ENCODE peak calls at places on chromosomes 7 and 10, in eight cellular contexts. One of them, this sample, is unnamed. For H3K4me1, the result is how much of the 10 kb centered on the place peaks cover.

GRCh38 chr7:4931932-4932331 is 27.1 kb downstream of the MMD2 start:
- DNase-seq in SK-N-SH: peak
- DNase-seq in CD8-positive, alpha-beta memory T cell: no peak
- DNase-seq in neuronal stem cell: no peak
- DNase-seq in neural progenitor cell: peak
- DNase-seq in testis: peak
- DNase-seq in aorta: no peak
- DNase-seq in psoas muscle: no peak
- DNase-seq in this sample: no peak

GRCh38 chr7:44998153-44998871 is 1.7 kb upstream of the CCM2 start:
- DNase-seq in SK-N-SH: peak
- DNase-seq in CD8-positive, alpha-beta memory T cell: no peak
- DNase-seq in neuronal stem cell: no peak
- DNase-seq in neural progenitor cell: no peak
- DNase-seq in testis: no peak
- DNase-seq in aorta: no peak
- DNase-seq in psoas muscle: no peak
- DNase-seq in this sample: no peak

GRCh38 chr10:99534939-99535763 is 2.4 kb downstream of the NKX2-3 start:
- DNase-seq in SK-N-SH: peak
- DNase-seq in CD8-positive, alpha-beta memory T cell: no peak
- DNase-seq in neuronal stem cell: no peak
- DNase-seq in neural progenitor cell: peak
- DNase-seq in testis: no peak
- DNase-seq in aorta: no peak
- DNase-seq in psoas muscle: no peak
- DNase-seq in this sample: no peak

GRCh38 chr7:127976056-127976455 is 55.2 kb downstream of the LRRC4 start:
- DNase-seq in SK-N-SH: no peak
- DNase-seq in CD8-positive, alpha-beta memory T cell: no peak
- DNase-seq in neuronal stem cell: no peak
- DNase-seq in neural progenitor cell: peak
- DNase-seq in testis: peak
- DNase-seq in aorta: no peak
- DNase-seq in psoas muscle: no peak
- DNase-seq in this sample: peak

GRCh38 chr7:80054356-80054755 is 80.3 kb upstream of the GNAI1 start:
- DNase-seq in SK-N-SH: no peak
- DNase-seq in CD8-positive, alpha-beta memory T cell: no peak
- DNase-seq in neuronal stem cell: no peak
- DNase-seq in neural progenitor cell: no peak
- DNase-seq in testis: no peak
- DNase-seq in aorta: no peak
- DNase-seq in psoas muscle: no peak
- DNase-seq in this sample: no peak

GRCh38 chr10:86017841-86018734 is 348.5 kb downstream of the GRID1 start:
- DNase-seq in SK-N-SH: no peak
- DNase-seq in CD8-positive, alpha-beta memory T cell: no peak
- DNase-seq in neuronal stem cell: no peak
- DNase-seq in neural progenitor cell: no peak
- DNase-seq in testis: peak
- DNase-seq in aorta: no peak
- DNase-seq in psoas muscle: no peak
- DNase-seq in this sample: no peak

GRCh38 chr10:5040781-5041470 is 37.3 kb upstream of the AKR1C2 start:
- DNase-seq in SK-N-SH: no peak
- DNase-seq in CD8-positive, alpha-beta memory T cell: no peak
- DNase-seq in neuronal stem cell: no peak
- DNase-seq in neural progenitor cell: no peak
- DNase-seq in testis: no peak
- DNase-seq in aorta: no peak
- DNase-seq in psoas muscle: no peak
- DNase-seq in this sample: no peak

GRCh38 chr10:14545827-14546226 is 215.1 kb upstream of the FRMD4A start:
- DNase-seq in SK-N-SH: no peak
- DNase-seq in CD8-positive, alpha-beta memory T cell: no peak
- DNase-seq in neuronal stem cell: no peak
- DNase-seq in neural progenitor cell: no peak
- DNase-seq in testis: no peak
- DNase-seq in aorta: no peak
- DNase-seq in psoas muscle: no peak
- DNase-seq in this sample: no peak

GRCh38 chr10:44425466-44425865 is 40.6 kb upstream of the CXCL12 start:
- DNase-seq in SK-N-SH: no peak
- DNase-seq in CD8-positive, alpha-beta memory T cell: no peak
- DNase-seq in neuronal stem cell: no peak
- DNase-seq in neural progenitor cell: no peak
- DNase-seq in testis: no peak
- DNase-seq in aorta: no peak
- DNase-seq in psoas muscle: no peak
- DNase-seq in this sample: no peak

GRCh38 chr7:130930260-130930659 is 196.3 kb upstream of the KLF14 start:
- DNase-seq in SK-N-SH: no peak
- DNase-seq in CD8-positive, alpha-beta memory T cell: peak
- DNase-seq in neuronal stem cell: no peak
- DNase-seq in neural progenitor cell: no peak
- DNase-seq in testis: no peak
- DNase-seq in aorta: no peak
- DNase-seq in psoas muscle: peak
- DNase-seq in this sample: no peak

GRCh38 chr7:79786187-79786586 is 332.7 kb upstream of the MAGI2 start:
- DNase-seq in SK-N-SH: no peak
- DNase-seq in CD8-positive, alpha-beta memory T cell: no peak
- DNase-seq in neuronal stem cell: no peak
- DNase-seq in neural progenitor cell: no peak
- DNase-seq in testis: no peak
- DNase-seq in aorta: no peak
- DNase-seq in psoas muscle: no peak
- DNase-seq in this sample: no peak

GRCh38 chr10:102615361-102615760 is 28.9 kb upstream of the TRIM8 start:
- DNase-seq in SK-N-SH: peak
- DNase-seq in CD8-positive, alpha-beta memory T cell: no peak
- DNase-seq in neuronal stem cell: no peak
- DNase-seq in neural progenitor cell: peak
- DNase-seq in testis: no peak
- DNase-seq in aorta: peak
- DNase-seq in psoas muscle: peak
- DNase-seq in this sample: peak

GRCh38 chr10:133230023-133230319 is at the start of gene UTF1:
- DNase-seq in SK-N-SH: no peak
- DNase-seq in CD8-positive, alpha-beta memory T cell: no peak
- DNase-seq in neuronal stem cell: no peak
- DNase-seq in neural progenitor cell: peak
- DNase-seq in testis: no peak
- DNase-seq in aorta: no peak
- DNase-seq in psoas muscle: no peak
- DNase-seq in this sample: peak
- H3K4me3 ChIP-seq in SK-N-SH: no peak
- H3K4me3 ChIP-seq in CD8-positive, alpha-beta memory T cell: no peak
- H3K4me3 ChIP-seq in neuronal stem cell: peak
- H3K4me3 ChIP-seq in neural progenitor cell: peak
- H3K4me3 ChIP-seq in testis: peak
- H3K4me3 ChIP-seq in aorta: no peak
- H3K4me3 ChIP-seq in psoas muscle: peak
- H3K4me3 ChIP-seq in this sample: peak

DNA sequence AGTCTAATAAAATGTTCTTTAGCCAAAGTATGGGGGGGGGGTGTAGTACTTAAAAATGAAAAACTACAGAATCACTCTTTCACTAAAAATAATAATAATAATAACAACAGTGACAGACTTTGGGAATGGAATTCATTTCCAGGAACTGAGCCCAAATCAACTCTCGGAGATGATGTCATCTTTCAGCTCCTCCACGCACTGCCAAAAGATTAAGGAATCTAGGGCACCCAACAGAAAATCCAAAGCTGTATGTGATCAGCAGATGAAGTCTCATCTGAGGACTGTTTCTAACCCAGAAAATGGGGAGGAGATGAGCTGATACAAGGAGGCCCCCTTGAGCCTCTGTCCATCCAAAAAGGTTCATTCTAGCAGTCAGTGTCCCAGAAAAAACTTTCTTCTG is 54.5 kb downstream of the GRB10 start:
- DNase-seq in SK-N-SH: no peak
- DNase-seq in CD8-positive, alpha-beta memory T cell: no peak
- DNase-seq in neuronal stem cell: no peak
- DNase-seq in neural progenitor cell: no peak
- DNase-seq in testis: no peak
- DNase-seq in aorta: no peak
- DNase-seq in psoas muscle: no peak
- DNase-seq in this sample: no peak
- H3K4me1 ChIP-seq in SK-N-SH: under half
- H3K4me1 ChIP-seq in CD8-positive, alpha-beta memory T cell: under half
- H3K4me1 ChIP-seq in neuronal stem cell: under half
- H3K4me1 ChIP-seq in neural progenitor cell: under half
- H3K4me1 ChIP-seq in testis: under half
- H3K4me1 ChIP-seq in aorta: under half
- H3K4me1 ChIP-seq in psoas muscle: half or more
- H3K4me1 ChIP-seq in this sample: under half

DNA sequence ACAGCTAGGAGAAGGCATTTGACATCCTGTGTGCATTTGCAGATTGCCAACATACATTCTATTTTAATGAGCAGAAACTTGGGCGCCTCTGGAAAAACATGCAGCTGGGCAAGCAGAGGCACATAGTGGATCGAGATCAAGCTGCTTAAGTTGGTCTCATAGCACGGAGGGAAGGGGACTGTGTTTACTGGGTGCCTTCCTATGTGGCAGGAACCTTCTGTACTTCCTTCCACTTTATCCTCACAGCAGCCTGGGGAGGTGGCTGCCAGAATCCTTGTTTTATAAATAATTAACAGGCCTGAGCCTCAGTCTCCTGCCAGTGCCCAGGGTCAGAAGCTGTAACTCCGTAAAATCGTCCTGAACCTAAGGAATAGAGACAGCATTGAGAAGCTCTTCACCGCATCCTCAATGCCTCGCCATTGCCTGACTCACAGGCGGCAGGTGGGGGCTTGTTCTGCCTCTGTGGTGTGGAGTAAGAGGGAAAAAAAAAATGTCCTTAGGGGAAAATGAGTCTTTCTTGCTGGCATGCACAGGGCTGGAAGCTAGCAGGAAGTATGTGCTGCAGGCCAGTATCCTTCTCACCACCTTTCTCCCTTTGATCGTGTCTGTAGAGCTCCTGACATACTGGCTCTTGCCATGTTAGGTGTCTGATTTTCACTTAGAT is 6.2 kb downstream of the VWA2 start:
- DNase-seq in SK-N-SH: no peak
- DNase-seq in CD8-positive, alpha-beta memory T cell: no peak
- DNase-seq in neuronal stem cell: no peak
- DNase-seq in neural progenitor cell: no peak
- DNase-seq in testis: no peak
- DNase-seq in aorta: no peak
- DNase-seq in psoas muscle: no peak
- DNase-seq in this sample: no peak
- H3K4me3 ChIP-seq in SK-N-SH: no peak
- H3K4me3 ChIP-seq in CD8-positive, alpha-beta memory T cell: no peak
- H3K4me3 ChIP-seq in neuronal stem cell: no peak
- H3K4me3 ChIP-seq in neural progenitor cell: no peak
- H3K4me3 ChIP-seq in testis: no peak
- H3K4me3 ChIP-seq in aorta: no peak
- H3K4me3 ChIP-seq in psoas muscle: no peak
- H3K4me3 ChIP-seq in this sample: no peak

GRCh38 chr10:11208908-11209809 is 191.5 kb downstream of the CELF2 start:
- DNase-seq in SK-N-SH: no peak
- DNase-seq in CD8-positive, alpha-beta memory T cell: peak
- DNase-seq in neuronal stem cell: no peak
- DNase-seq in neural progenitor cell: no peak
- DNase-seq in testis: no peak
- DNase-seq in aorta: no peak
- DNase-seq in psoas muscle: no peak
- DNase-seq in this sample: no peak

GRCh38 chr10:11208243-11208642 is 190.6 kb downstream of the CELF2 start:
- DNase-seq in SK-N-SH: no peak
- DNase-seq in CD8-positive, alpha-beta memory T cell: no peak
- DNase-seq in neuronal stem cell: no peak
- DNase-seq in neural progenitor cell: no peak
- DNase-seq in testis: no peak
- DNase-seq in aorta: no peak
- DNase-seq in psoas muscle: no peak
- DNase-seq in this sample: no peak

GRCh38 chr10:11209810-11210141 is 192.1 kb downstream of the CELF2 start:
- DNase-seq in SK-N-SH: no peak
- DNase-seq in CD8-positive, alpha-beta memory T cell: peak
- DNase-seq in neuronal stem cell: no peak
- DNase-seq in neural progenitor cell: no peak
- DNase-seq in testis: no peak
- DNase-seq in aorta: no peak
- DNase-seq in psoas muscle: no peak
- DNase-seq in this sample: no peak

GRCh38 chr10:11205026-11205772 is 187.5 kb downstream of the CELF2 start:
- DNase-seq in SK-N-SH: no peak
- DNase-seq in CD8-positive, alpha-beta memory T cell: no peak
- DNase-seq in neuronal stem cell: no peak
- DNase-seq in neural progenitor cell: peak
- DNase-seq in testis: no peak
- DNase-seq in aorta: no peak
- DNase-seq in psoas muscle: no peak
- DNase-seq in this sample: no peak

GRCh38 chr10:11207276-11207809 is 189.7 kb downstream of the CELF2 start:
- DNase-seq in SK-N-SH: no peak
- DNase-seq in CD8-positive, alpha-beta memory T cell: no peak
- DNase-seq in neuronal stem cell: no peak
- DNase-seq in neural progenitor cell: no peak
- DNase-seq in testis: no peak
- DNase-seq in aorta: no peak
- DNase-seq in psoas muscle: no peak
- DNase-seq in this sample: no peak
- H3K4me1 ChIP-seq in SK-N-SH: under half
- H3K4me1 ChIP-seq in CD8-positive, alpha-beta memory T cell: half or more
- H3K4me1 ChIP-seq in neuronal stem cell: under half
- H3K4me1 ChIP-seq in neural progenitor cell: under half
- H3K4me1 ChIP-seq in testis: under half
- H3K4me1 ChIP-seq in aorta: under half
- H3K4me1 ChIP-seq in psoas muscle: under half
- H3K4me1 ChIP-seq in this sample: under half

GRCh38 chr7:28071570-28071969 is 109.0 kb downstream of the JAZF1 start:
- DNase-seq in SK-N-SH: no peak
- DNase-seq in CD8-positive, alpha-beta memory T cell: no peak
- DNase-seq in neuronal stem cell: no peak
- DNase-seq in neural progenitor cell: no peak
- DNase-seq in testis: no peak
- DNase-seq in aorta: no peak
- DNase-seq in psoas muscle: no peak
- DNase-seq in this sample: no peak

GRCh38 chr7:28070311-28071055 is 110.1 kb downstream of the JAZF1 start:
- DNase-seq in SK-N-SH: no peak
- DNase-seq in CD8-positive, alpha-beta memory T cell: no peak
- DNase-seq in neuronal stem cell: no peak
- DNase-seq in neural progenitor cell: no peak
- DNase-seq in testis: no peak
- DNase-seq in aorta: no peak
- DNase-seq in psoas muscle: peak
- DNase-seq in this sample: no peak

GRCh38 chr7:28069788-28070187 is 110.8 kb downstream of the JAZF1 start:
- DNase-seq in SK-N-SH: no peak
- DNase-seq in CD8-positive, alpha-beta memory T cell: no peak
- DNase-seq in neuronal stem cell: no peak
- DNase-seq in neural progenitor cell: no peak
- DNase-seq in testis: peak
- DNase-seq in aorta: peak
- DNase-seq in psoas muscle: peak
- DNase-seq in this sample: no peak

GRCh38 chr7:28067171-28067570 is 113.4 kb downstream of the JAZF1 start:
- DNase-seq in SK-N-SH: no peak
- DNase-seq in CD8-positive, alpha-beta memory T cell: no peak
- DNase-seq in neuronal stem cell: no peak
- DNase-seq in neural progenitor cell: no peak
- DNase-seq in testis: no peak
- DNase-seq in aorta: no peak
- DNase-seq in psoas muscle: no peak
- DNase-seq in this sample: no peak

GRCh38 chr7:28068811-28069216 is 111.8 kb downstream of the JAZF1 start:
- DNase-seq in SK-N-SH: no peak
- DNase-seq in CD8-positive, alpha-beta memory T cell: no peak
- DNase-seq in neuronal stem cell: no peak
- DNase-seq in neural progenitor cell: no peak
- DNase-seq in testis: no peak
- DNase-seq in aorta: no peak
- DNase-seq in psoas muscle: no peak
- DNase-seq in this sample: no peak
- H3K4me3 ChIP-seq in SK-N-SH: no peak
- H3K4me3 ChIP-seq in CD8-positive, alpha-beta memory T cell: no peak
- H3K4me3 ChIP-seq in neuronal stem cell: no peak
- H3K4me3 ChIP-seq in neural progenitor cell: no peak
- H3K4me3 ChIP-seq in testis: no peak
- H3K4me3 ChIP-seq in aorta: no peak
- H3K4me3 ChIP-seq in psoas muscle: no peak
- H3K4me3 ChIP-seq in this sample: no peak

This sample was measured in HAP-1.